ENCODE peak calls at places on chromosomes 11 and 22, in ten cellular contexts. One of them, this sample, is unnamed.

GRCh38 chr11:112925516-112926310 is 35.5 kb upstream of the NCAM1 start:
- DNase-seq in naive thymus-derived CD4-positive, alpha-beta T cell: no peak
- DNase-seq in CD4-positive, alpha-beta memory T cell: no peak
- DNase-seq in cardiac muscle cell: no peak
- DNase-seq in left ventricle myocardium inferior: no peak
- DNase-seq in A549: no peak
- DNase-seq in mucosa of descending colon: no peak
- DNase-seq in right cardiac atrium: no peak
- DNase-seq in AG04449: no peak
- DNase-seq in IMR-90: no peak
- DNase-seq in this sample: no peak

GRCh38 chr11:113167599-113167998 is 146.8 kb upstream of the TTC12 start:
- DNase-seq in cardiac muscle cell: no peak
- DNase-seq in IMR-90: no peak
- DNase-seq in mucosa of descending colon: no peak
- DNase-seq in CD4-positive, alpha-beta memory T cell: no peak
- DNase-seq in AG04449: no peak
- DNase-seq in naive thymus-derived CD4-positive, alpha-beta T cell: no peak
- DNase-seq in A549: no peak
- DNase-seq in right cardiac atrium: peak
- DNase-seq in left ventricle myocardium inferior: peak
- DNase-seq in this sample: no peak

GRCh38 chr11:43879789-43880639 is 617 bp upstream of the ALKBH3 start:
- DNase-seq in naive thymus-derived CD4-positive, alpha-beta T cell: no peak
- DNase-seq in mucosa of descending colon: no peak
- DNase-seq in cardiac muscle cell: no peak
- DNase-seq in right cardiac atrium: no peak
- DNase-seq in left ventricle myocardium inferior: no peak
- DNase-seq in IMR-90: no peak
- DNase-seq in CD4-positive, alpha-beta memory T cell: no peak
- DNase-seq in AG04449: no peak
- DNase-seq in A549: no peak
- DNase-seq in this sample: no peak

GRCh38 chr11:19382131-19382611 is 141.4 kb upstream of the E2F8 start:
- DNase-seq in A549: no peak
- DNase-seq in CD4-positive, alpha-beta memory T cell: no peak
- DNase-seq in naive thymus-derived CD4-positive, alpha-beta T cell: no peak
- DNase-seq in left ventricle myocardium inferior: no peak
- DNase-seq in cardiac muscle cell: peak
- DNase-seq in AG04449: no peak
- DNase-seq in mucosa of descending colon: no peak
- DNase-seq in right cardiac atrium: peak
- DNase-seq in IMR-90: no peak
- DNase-seq in this sample: no peak

GRCh38 chr22:25397616-25398015 is 166.9 kb upstream of the GRK3 start:
- DNase-seq in AG04449: no peak
- DNase-seq in IMR-90: no peak
- DNase-seq in right cardiac atrium: no peak
- DNase-seq in left ventricle myocardium inferior: no peak
- DNase-seq in cardiac muscle cell: no peak
- DNase-seq in mucosa of descending colon: no peak
- DNase-seq in CD4-positive, alpha-beta memory T cell: no peak
- DNase-seq in naive thymus-derived CD4-positive, alpha-beta T cell: no peak
- DNase-seq in A549: no peak
- DNase-seq in this sample: no peak

GRCh38 chr11:132343445-132343844 is 973.0 kb downstream of the NTM start:
- DNase-seq in left ventricle myocardium inferior: no peak
- DNase-seq in mucosa of descending colon: no peak
- DNase-seq in naive thymus-derived CD4-positive, alpha-beta T cell: no peak
- DNase-seq in right cardiac atrium: no peak
- DNase-seq in AG04449: no peak
- DNase-seq in cardiac muscle cell: no peak
- DNase-seq in CD4-positive, alpha-beta memory T cell: no peak
- DNase-seq in IMR-90: no peak
- DNase-seq in A549: no peak
- DNase-seq in this sample: no peak

GRCh38 chr11:96199563-96200025 is 143.4 kb downstream of the MAML2 start:
- DNase-seq in cardiac muscle cell: peak
- DNase-seq in A549: no peak
- DNase-seq in mucosa of descending colon: no peak
- DNase-seq in CD4-positive, alpha-beta memory T cell: peak
- DNase-seq in AG04449: no peak
- DNase-seq in left ventricle myocardium inferior: no peak
- DNase-seq in naive thymus-derived CD4-positive, alpha-beta T cell: no peak
- DNase-seq in IMR-90: peak
- DNase-seq in right cardiac atrium: no peak
- DNase-seq in this sample: peak

GRCh38 chr11:2315395-2316168 is 13.8 kb downstream of the TSPAN32 start:
- DNase-seq in naive thymus-derived CD4-positive, alpha-beta T cell: no peak
- DNase-seq in AG04449: no peak
- DNase-seq in left ventricle myocardium inferior: peak
- DNase-seq in right cardiac atrium: peak
- DNase-seq in cardiac muscle cell: no peak
- DNase-seq in CD4-positive, alpha-beta memory T cell: no peak
- DNase-seq in IMR-90: no peak
- DNase-seq in mucosa of descending colon: peak
- DNase-seq in A549: no peak
- DNase-seq in this sample: no peak

GRCh38 chr22:31102441-31103081 is 4.8 kb downstream of the SELENOM start:
- DNase-seq in IMR-90: peak
- DNase-seq in mucosa of descending colon: peak
- DNase-seq in naive thymus-derived CD4-positive, alpha-beta T cell: no peak
- DNase-seq in left ventricle myocardium inferior: peak
- DNase-seq in A549: peak
- DNase-seq in cardiac muscle cell: peak
- DNase-seq in AG04449: peak
- DNase-seq in CD4-positive, alpha-beta memory T cell: no peak
- DNase-seq in right cardiac atrium: peak
- DNase-seq in this sample: peak

GRCh38 chr11:45158210-45158644 is 11.8 kb downstream of the PRDM11 start:
- DNase-seq in cardiac muscle cell: peak
- DNase-seq in right cardiac atrium: peak
- DNase-seq in A549: no peak
- DNase-seq in left ventricle myocardium inferior: no peak
- DNase-seq in AG04449: no peak
- DNase-seq in mucosa of descending colon: no peak
- DNase-seq in CD4-positive, alpha-beta memory T cell: no peak
- DNase-seq in naive thymus-derived CD4-positive, alpha-beta T cell: no peak
- DNase-seq in IMR-90: no peak
- DNase-seq in this sample: no peak

GRCh38 chr22:42700355-42700754 is 20.3 kb downstream of the A4GALT start:
- DNase-seq in right cardiac atrium: peak
- DNase-seq in CD4-positive, alpha-beta memory T cell: no peak
- DNase-seq in left ventricle myocardium inferior: no peak
- DNase-seq in naive thymus-derived CD4-positive, alpha-beta T cell: no peak
- DNase-seq in AG04449: no peak
- DNase-seq in cardiac muscle cell: no peak
- DNase-seq in A549: no peak
- DNase-seq in mucosa of descending colon: no peak
- DNase-seq in IMR-90: no peak
- DNase-seq in this sample: no peak

GRCh38 chr11:8301622-8302021 is 37.9 kb upstream of the LMO1 start:
- DNase-seq in AG04449: no peak
- DNase-seq in right cardiac atrium: no peak
- DNase-seq in mucosa of descending colon: no peak
- DNase-seq in left ventricle myocardium inferior: no peak
- DNase-seq in cardiac muscle cell: no peak
- DNase-seq in naive thymus-derived CD4-positive, alpha-beta T cell: no peak
- DNase-seq in IMR-90: no peak
- DNase-seq in CD4-positive, alpha-beta memory T cell: no peak
- DNase-seq in A549: no peak
- DNase-seq in this sample: no peak

GRCh38 chr11:29538339-29539036 is 478.3 kb downstream of the KCNA4 start:
- DNase-seq in cardiac muscle cell: no peak
- DNase-seq in AG04449: no peak
- DNase-seq in mucosa of descending colon: no peak
- DNase-seq in naive thymus-derived CD4-positive, alpha-beta T cell: no peak
- DNase-seq in IMR-90: no peak
- DNase-seq in A549: no peak
- DNase-seq in right cardiac atrium: no peak
- DNase-seq in left ventricle myocardium inferior: no peak
- DNase-seq in CD4-positive, alpha-beta memory T cell: no peak
- DNase-seq in this sample: peak

GRCh38 chr22:48553694-48554308 is 1273.9 kb downstream of the BRD1 start:
- DNase-seq in A549: no peak
- DNase-seq in naive thymus-derived CD4-positive, alpha-beta T cell: no peak
- DNase-seq in right cardiac atrium: peak
- DNase-seq in AG04449: no peak
- DNase-seq in cardiac muscle cell: no peak
- DNase-seq in mucosa of descending colon: no peak
- DNase-seq in IMR-90: no peak
- DNase-seq in CD4-positive, alpha-beta memory T cell: no peak
- DNase-seq in left ventricle myocardium inferior: no peak
- DNase-seq in this sample: no peak

GRCh38 chr22:39815882-39816395 is 77.6 kb downstream of the ENTHD1 start:
- DNase-seq in left ventricle myocardium inferior: no peak
- DNase-seq in A549: no peak
- DNase-seq in right cardiac atrium: no peak
- DNase-seq in cardiac muscle cell: no peak
- DNase-seq in CD4-positive, alpha-beta memory T cell: no peak
- DNase-seq in mucosa of descending colon: no peak
- DNase-seq in AG04449: no peak
- DNase-seq in naive thymus-derived CD4-positive, alpha-beta T cell: no peak
- DNase-seq in IMR-90: no peak
- DNase-seq in this sample: no peak

GRCh38 chr11:119218141-119218878 is 12.2 kb downstream of the CBL start:
- DNase-seq in left ventricle myocardium inferior: no peak
- DNase-seq in naive thymus-derived CD4-positive, alpha-beta T cell: no peak
- DNase-seq in CD4-positive, alpha-beta memory T cell: no peak
- DNase-seq in cardiac muscle cell: peak
- DNase-seq in AG04449: peak
- DNase-seq in mucosa of descending colon: no peak
- DNase-seq in IMR-90: peak
- DNase-seq in right cardiac atrium: no peak
- DNase-seq in A549: peak
- DNase-seq in this sample: peak

GRCh38 chr11:72789493-72790131 is 4.2 kb downstream of the STARD10 start:
- DNase-seq in cardiac muscle cell: peak
- DNase-seq in naive thymus-derived CD4-positive, alpha-beta T cell: no peak
- DNase-seq in IMR-90: peak
- DNase-seq in mucosa of descending colon: peak
- DNase-seq in CD4-positive, alpha-beta memory T cell: no peak
- DNase-seq in A549: no peak
- DNase-seq in left ventricle myocardium inferior: peak
- DNase-seq in AG04449: no peak
- DNase-seq in right cardiac atrium: peak
- DNase-seq in this sample: peak

GRCh38 chr11:34750692-34751405 is 130.0 kb downstream of the EHF start:
- DNase-seq in IMR-90: no peak
- DNase-seq in left ventricle myocardium inferior: no peak
- DNase-seq in CD4-positive, alpha-beta memory T cell: no peak
- DNase-seq in right cardiac atrium: no peak
- DNase-seq in A549: no peak
- DNase-seq in mucosa of descending colon: no peak
- DNase-seq in naive thymus-derived CD4-positive, alpha-beta T cell: no peak
- DNase-seq in AG04449: no peak
- DNase-seq in cardiac muscle cell: peak
- DNase-seq in this sample: peak
- H3K4me3 ChIP-seq in IMR-90: no peak
- H3K4me3 ChIP-seq in left ventricle myocardium inferior: no peak
- H3K4me3 ChIP-seq in CD4-positive, alpha-beta memory T cell: no peak
- H3K4me3 ChIP-seq in right cardiac atrium: no peak
- H3K4me3 ChIP-seq in A549: no peak
- H3K4me3 ChIP-seq in mucosa of descending colon: no peak
- H3K4me3 ChIP-seq in naive thymus-derived CD4-positive, alpha-beta T cell: no peak
- H3K4me3 ChIP-seq in AG04449: no peak
- H3K4me3 ChIP-seq in cardiac muscle cell: no peak
- H3K4me3 ChIP-seq in this sample: no peak

GRCh38 chr11:70077411-70078094 is 564 bp upstream of the ANO1 start:
- DNase-seq in naive thymus-derived CD4-positive, alpha-beta T cell: no peak
- DNase-seq in AG04449: no peak
- DNase-seq in right cardiac atrium: peak
- DNase-seq in A549: no peak
- DNase-seq in left ventricle myocardium inferior: no peak
- DNase-seq in CD4-positive, alpha-beta memory T cell: no peak
- DNase-seq in mucosa of descending colon: no peak
- DNase-seq in IMR-90: no peak
- DNase-seq in cardiac muscle cell: no peak
- DNase-seq in this sample: no peak
- H3K4me3 ChIP-seq in naive thymus-derived CD4-positive, alpha-beta T cell: no peak
- H3K4me3 ChIP-seq in AG04449: no peak
- H3K4me3 ChIP-seq in right cardiac atrium: peak
- H3K4me3 ChIP-seq in A549: peak
- H3K4me3 ChIP-seq in left ventricle myocardium inferior: peak
- H3K4me3 ChIP-seq in CD4-positive, alpha-beta memory T cell: no peak
- H3K4me3 ChIP-seq in mucosa of descending colon: no peak
- H3K4me3 ChIP-seq in IMR-90: peak
- H3K4me3 ChIP-seq in cardiac muscle cell: no peak
- H3K4me3 ChIP-seq in this sample: no peak

GRCh38 chr22:17368727-17369552 is at the start of gene CECR2:
- DNase-seq in AG04449: no peak
- DNase-seq in mucosa of descending colon: no peak
- DNase-seq in cardiac muscle cell: peak
- DNase-seq in naive thymus-derived CD4-positive, alpha-beta T cell: peak
- DNase-seq in IMR-90: no peak
- DNase-seq in A549: peak
- DNase-seq in CD4-positive, alpha-beta memory T cell: peak
- DNase-seq in left ventricle myocardium inferior: peak
- DNase-seq in right cardiac atrium: peak
- DNase-seq in this sample: no peak
- H3K4me3 ChIP-seq in AG04449: no peak
- H3K4me3 ChIP-seq in mucosa of descending colon: no peak
- H3K4me3 ChIP-seq in cardiac muscle cell: peak
- H3K4me3 ChIP-seq in naive thymus-derived CD4-positive, alpha-beta T cell: no peak
- H3K4me3 ChIP-seq in IMR-90: no peak
- H3K4me3 ChIP-seq in A549: peak
- H3K4me3 ChIP-seq in CD4-positive, alpha-beta memory T cell: peak
- H3K4me3 ChIP-seq in left ventricle myocardium inferior: peak
- H3K4me3 ChIP-seq in right cardiac atrium: peak
- H3K4me3 ChIP-seq in this sample: no peak

GRCh38 chr11:111230122-111230465 is 15.4 kb upstream of the POU2AF2 start:
- DNase-seq in A549: no peak
- DNase-seq in right cardiac atrium: no peak
- DNase-seq in CD4-positive, alpha-beta memory T cell: no peak
- DNase-seq in left ventricle myocardium inferior: no peak
- DNase-seq in cardiac muscle cell: no peak
- DNase-seq in mucosa of descending colon: no peak
- DNase-seq in naive thymus-derived CD4-positive, alpha-beta T cell: no peak
- DNase-seq in IMR-90: no peak
- DNase-seq in AG04449: no peak
- DNase-seq in this sample: no peak
- H3K4me3 ChIP-seq in A549: no peak
- H3K4me3 ChIP-seq in right cardiac atrium: no peak
- H3K4me3 ChIP-seq in CD4-positive, alpha-beta memory T cell: no peak
- H3K4me3 ChIP-seq in left ventricle myocardium inferior: peak
- H3K4me3 ChIP-seq in cardiac muscle cell: no peak
- H3K4me3 ChIP-seq in mucosa of descending colon: no peak
- H3K4me3 ChIP-seq in naive thymus-derived CD4-positive, alpha-beta T cell: peak
- H3K4me3 ChIP-seq in IMR-90: no peak
- H3K4me3 ChIP-seq in AG04449: no peak
- H3K4me3 ChIP-seq in this sample: no peak